ENCODE peak calls at places on chromosomes 7 and 10, in six cellular contexts. A is Peyer's patch, M is A549, L is spleen, C is thyroid gland, I is transverse colon. T is an unnamed sample.

GRCh38 chr10:71564221-71564820 is 155.3 kb downstream of the C10orf105 start:
- DNase-seq in A (no peak), M (no peak), L (no peak), C (no peak), I (no peak), T (no peak)

GRCh38 chr10:31728698-31729224 is 199.9 kb downstream of the ARHGAP12 start:
- DNase-seq in A (no peak), M (no peak), L (no peak), C (no peak), I (no peak), T (no peak)

GRCh38 chr7:5554287-5554785 is 130.7 kb upstream of the TNRC18 start:
- DNase-seq in A (no peak), M (no peak), L (no peak), C (no peak), I (no peak), T (no peak)

GRCh38 chr10:16905304-16905703 is 88.1 kb upstream of the RSU1 start:
- DNase-seq in A (no peak), M (no peak), L (no peak), C (no peak), I (no peak), T (no peak)

GRCh38 chr7:76286842-76287403 is 15.6 kb upstream of the HSPB1 start:
- DNase-seq in A (no peak), M (no peak), L (no peak), C (no peak), I (no peak), T (no peak)

GRCh38 chr7:131159961-131160361 is 167.7 kb upstream of the MKLN1 start:
- DNase-seq in A (no peak), M (no peak), L (no peak), C (no peak), I (no peak), T (no peak)

GRCh38 chr10:102342462-102342861 is 53.0 kb upstream of the NFKB2 start:
- DNase-seq in A (no peak), M (no peak), L (no peak), C (no peak), I (no peak), T (no peak)

GRCh38 chr10:26697922-26698608 is 564 bp downstream of the PDSS1 start:
- DNase-seq in A (no peak), M (peak; percentile 8), L (no peak), C (no peak), I (no peak), T (no peak)

GRCh38 chr7:149195180-149196150 is at the start of gene ZNF282:
- DNase-seq in A (peak; percentile 92), M (peak; percentile 96), L (peak; percentile 95), C (peak; percentile 89), I (peak; percentile 90), T (peak; percentile 96)

GRCh38 chr7:18693401-18693800 is 197.9 kb downstream of the HDAC9 start:
- DNase-seq in A (no peak), M (no peak), L (no peak), C (peak; percentile 8), I (no peak), T (peak; percentile 15)

GRCh38 chr10:34817054-34817453 is 2.0 kb upstream of the PARD3 start:
- DNase-seq in A (no peak), M (no peak), L (peak; percentile 62), C (no peak), I (no peak), T (no peak)

GRCh38 chr10:34816067-34817002 is 1.2 kb upstream of the PARD3 start:
- DNase-seq in A (peak; percentile 59), M (peak; percentile 28), L (peak; percentile 63), C (peak; percentile 78), I (peak; percentile 36), T (no peak)

GRCh38 chr10:34814228-34815173 is 595 bp downstream of the PARD3 start:
- DNase-seq in A (peak; percentile 61), M (peak; percentile 59), L (peak; percentile 64), C (peak; percentile 52), I (peak; percentile 50), T (peak; percentile 28)

GRCh38 chr10:34813626-34814227 is 1.4 kb downstream of the PARD3 start:
- DNase-seq in A (no peak), M (peak; percentile 51), L (peak; percentile 59), C (peak; percentile 49), I (peak; percentile 33), T (peak; percentile 56)

DNA sequence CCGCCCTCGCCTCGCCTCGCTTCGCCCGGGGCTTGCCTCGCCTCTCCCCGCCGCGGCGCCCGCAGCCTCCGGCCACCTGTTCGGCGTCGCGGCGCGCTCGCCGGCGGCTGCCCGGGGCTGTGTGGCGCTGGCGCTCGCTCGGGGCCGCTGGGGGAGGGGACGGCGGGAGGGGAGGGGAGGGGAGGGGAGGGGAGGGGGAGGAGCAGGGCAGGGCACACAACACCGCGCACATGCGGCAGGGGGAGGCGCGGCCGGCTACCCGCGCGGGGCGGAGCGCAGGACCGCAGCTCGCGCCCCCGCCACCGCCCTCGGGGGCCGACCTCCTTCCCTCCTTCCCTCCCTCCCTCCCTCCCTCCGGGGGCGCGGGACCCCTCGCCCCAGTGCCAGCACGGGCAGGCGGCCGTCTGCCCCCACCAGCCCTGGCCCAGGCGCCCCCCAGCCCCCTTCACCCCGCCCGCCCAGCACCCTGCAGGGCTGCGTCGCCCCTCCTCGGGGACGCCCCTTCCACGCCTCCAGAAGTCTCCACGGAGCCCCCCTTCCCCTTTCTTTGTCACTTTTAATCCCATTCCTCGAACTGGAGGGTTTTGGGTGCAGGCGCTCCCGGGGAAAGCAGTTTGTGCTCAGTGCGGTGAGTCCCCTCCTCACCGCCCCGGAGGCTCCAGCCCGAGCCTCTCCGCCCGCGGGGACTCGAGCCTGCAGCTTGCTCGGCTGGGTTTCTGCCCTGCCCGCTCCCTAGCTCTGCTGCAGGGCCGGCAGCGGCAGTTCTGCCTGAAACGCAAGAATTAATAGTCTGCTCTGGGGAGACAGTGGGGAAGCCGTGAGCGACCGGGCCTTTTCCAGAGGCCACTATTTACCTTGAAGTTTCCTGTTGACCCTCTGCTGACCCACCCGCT is at the start of gene PARD3:
- DNase-seq in A (peak; percentile 66), M (peak; percentile 72), L (peak; percentile 62), C (peak; percentile 75), I (peak; percentile 73), T (peak; percentile 80)
- TF ChIP-seq POLR2A in A (no peak), M (no peak), L (no peak), C (no peak), I (no peak), T (no peak)

GRCh38 chr10:11302181-11302580 is 284.5 kb downstream of the CELF2 start:
- DNase-seq in A (no peak), M (no peak), L (no peak), C (no peak), I (no peak), T (no peak)

GRCh38 chr10:11300071-11300470 is 282.4 kb downstream of the CELF2 start:
- DNase-seq in A (no peak), M (no peak), L (no peak), C (no peak), I (no peak), T (no peak)

GRCh38 chr10:11300563-11300962 is 282.9 kb downstream of the CELF2 start:
- DNase-seq in A (no peak), M (no peak), L (no peak), C (no peak), I (no peak), T (no peak)

GRCh38 chr10:11303671-11304170 is 286.0 kb downstream of the CELF2 start:
- DNase-seq in A (peak; percentile 37), M (no peak), L (no peak), C (no peak), I (no peak), T (no peak)

GRCh38 chr10:11301571-11302111 is 284.0 kb downstream of the CELF2 start:
- DNase-seq in A (no peak), M (no peak), L (no peak), C (no peak), I (no peak), T (no peak)
- TF ChIP-seq POLR2A in A (no peak), M (no peak), L (no peak), C (no peak), I (no peak), T (no peak)

DNA sequence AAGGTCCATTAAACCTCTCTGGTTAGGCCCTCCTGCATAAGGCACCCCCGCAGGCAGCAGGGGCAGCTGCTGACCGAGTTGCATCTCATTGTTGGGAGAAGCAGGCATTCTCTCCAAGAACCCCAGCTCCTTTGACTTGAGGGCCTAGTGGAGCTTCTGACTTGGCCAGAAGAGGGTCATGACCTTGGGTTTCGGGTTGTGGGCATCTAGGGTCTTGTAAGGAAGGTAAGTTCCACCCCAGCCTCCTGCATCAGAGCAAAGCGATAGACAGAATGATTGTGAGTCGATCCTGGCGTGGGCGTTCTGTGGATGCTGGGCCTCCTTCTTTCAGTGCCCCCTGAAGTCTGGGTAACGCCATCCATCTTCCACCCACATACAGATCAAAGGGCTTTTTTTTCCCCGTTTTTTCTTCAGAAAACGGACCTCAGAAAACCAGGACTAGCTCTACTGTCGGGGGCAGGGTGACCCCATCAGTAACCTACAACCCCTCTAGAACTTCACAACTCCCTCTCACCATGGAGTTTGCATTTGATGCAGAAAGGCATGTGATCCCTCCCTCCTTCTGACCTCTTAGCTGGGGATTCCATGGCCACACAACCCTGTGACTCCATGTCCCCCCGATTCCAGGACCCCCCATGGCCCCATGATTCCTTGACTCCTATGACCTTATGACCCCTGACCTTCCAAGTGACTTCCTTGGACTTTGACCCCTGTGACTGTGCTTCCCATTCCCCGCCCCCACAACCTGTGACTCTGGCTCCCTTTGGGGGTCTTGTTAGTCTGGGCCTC is 3.0 kb downstream of the SEMA4G start:
- DNase-seq in A (no peak), M (no peak), L (peak; percentile 50), C (no peak), I (no peak), T (no peak)
- TF ChIP-seq POLR2A in A (no peak), M (no peak), L (no peak), C (no peak), I (no peak), T (no peak)

GRCh38 chr7:2316578-2316977 is 2.3 kb upstream of the SNX8 start:
- DNase-seq in A (no peak), M (no peak), L (no peak), C (no peak), I (no peak), T (no peak)

GRCh38 chr7:2312272-2312929 is 1.8 kb downstream of the SNX8 start:
- DNase-seq in A (peak; percentile 49), M (no peak), L (no peak), C (no peak), I (no peak), T (no peak)

GRCh38 chr7:2315787-2316186 is 1.5 kb upstream of the SNX8 start:
- DNase-seq in A (no peak), M (no peak), L (no peak), C (no peak), I (no peak), T (no peak)

GRCh38 chr7:2313450-2314208 is 612 bp downstream of the SNX8 start:
- DNase-seq in A (no peak), M (peak; percentile 28), L (no peak), C (peak; percentile 38), I (peak; percentile 35), T (peak; percentile 67)

DNA sequence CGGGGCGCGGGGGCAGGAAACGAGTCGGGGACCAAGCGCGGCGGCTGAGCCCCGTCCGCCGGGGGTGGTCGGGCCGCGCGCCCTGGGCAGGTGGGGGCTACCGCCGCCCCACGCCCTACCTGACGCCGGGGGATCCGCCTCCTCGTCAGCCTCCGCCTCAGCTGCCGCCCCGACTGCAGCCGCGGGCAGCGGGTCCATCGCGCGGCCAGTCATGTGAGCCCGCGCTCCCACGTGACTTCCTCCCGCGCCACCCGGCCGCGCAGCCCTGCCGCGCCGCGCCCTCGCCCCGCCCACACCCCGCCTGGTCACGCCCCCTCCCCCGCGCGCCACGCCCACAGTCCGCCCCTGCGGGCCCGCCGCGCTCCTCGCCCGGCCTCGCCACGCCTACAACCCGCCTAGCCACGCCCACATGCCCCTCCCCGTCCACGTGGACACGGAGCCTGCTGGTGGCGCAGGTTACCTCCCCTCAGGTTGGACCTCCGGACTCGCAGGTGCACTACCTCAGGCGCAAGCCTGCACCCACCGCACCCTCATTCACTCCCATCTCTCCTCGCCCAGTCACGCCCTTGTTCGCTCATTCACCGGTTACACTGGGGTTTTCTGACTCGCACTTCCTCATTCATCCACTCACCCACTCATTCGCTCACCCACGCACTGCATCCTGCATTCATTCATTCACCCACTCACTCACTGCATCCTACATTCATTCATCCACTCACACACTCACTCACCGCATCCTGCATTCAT is at the start of gene SNX8:
- DNase-seq in A (peak; percentile 97), M (peak; percentile 96), L (peak; percentile 98), C (peak; percentile 91), I (peak; percentile 97), T (peak; percentile 100)
- TF ChIP-seq POLR2A in A (peak; percentile 57), M (peak; percentile 69), L (no peak), C (no peak), I (peak; percentile 62), T (peak; percentile 94)

T was measured in H54.